ENCODE peak calls at places on chromosomes 4 and X, in six cellular contexts. One of them, this sample, is unnamed.

GRCh38 chr4:86019362-86019761 is 340.5 kb downstream of the MAPK10 start:
- DNase-seq in IMR-90: no peak
- DNase-seq in NCI-H1092 treated with DMSO at 0.1 percent for 48 hours: no peak
- DNase-seq in tibial nerve: no peak
- DNase-seq in AG09309: no peak
- DNase-seq in glutamatergic neuron: no peak
- DNase-seq in this sample: no peak

GRCh38 chrX:133444952-133445831 is 29.9 kb upstream of the GPC4 start:
- DNase-seq in IMR-90: no peak
- DNase-seq in NCI-H1092 treated with DMSO at 0.1 percent for 48 hours: no peak
- DNase-seq in tibial nerve: no peak
- DNase-seq in AG09309: no peak
- DNase-seq in glutamatergic neuron: no peak
- DNase-seq in this sample: peak

GRCh38 chr4:189124149-189124758 is 816.4 kb upstream of the FRG1 start:
- DNase-seq in IMR-90: peak
- DNase-seq in NCI-H1092 treated with DMSO at 0.1 percent for 48 hours: peak
- DNase-seq in tibial nerve: no peak
- DNase-seq in AG09309: peak
- DNase-seq in glutamatergic neuron: peak
- DNase-seq in this sample: no peak

GRCh38 chr4:121256346-121256745 is 92.2 kb upstream of the TNIP3 start:
- DNase-seq in IMR-90: peak
- DNase-seq in NCI-H1092 treated with DMSO at 0.1 percent for 48 hours: no peak
- DNase-seq in tibial nerve: no peak
- DNase-seq in AG09309: peak
- DNase-seq in glutamatergic neuron: no peak
- DNase-seq in this sample: peak

GRCh38 chrX:17052210-17052609 is 105.8 kb downstream of the REPS2 start:
- DNase-seq in IMR-90: no peak
- DNase-seq in NCI-H1092 treated with DMSO at 0.1 percent for 48 hours: no peak
- DNase-seq in tibial nerve: no peak
- DNase-seq in AG09309: no peak
- DNase-seq in glutamatergic neuron: no peak
- DNase-seq in this sample: no peak

GRCh38 chrX:11472879-11473278 is 179.7 kb downstream of the AMELX start:
- DNase-seq in IMR-90: no peak
- DNase-seq in NCI-H1092 treated with DMSO at 0.1 percent for 48 hours: no peak
- DNase-seq in tibial nerve: no peak
- DNase-seq in AG09309: no peak
- DNase-seq in glutamatergic neuron: no peak
- DNase-seq in this sample: no peak

GRCh38 chr4:124025423-124025822 is 628.8 kb downstream of the SPRY1 start:
- DNase-seq in IMR-90: no peak
- DNase-seq in NCI-H1092 treated with DMSO at 0.1 percent for 48 hours: peak
- DNase-seq in tibial nerve: no peak
- DNase-seq in AG09309: no peak
- DNase-seq in glutamatergic neuron: no peak
- DNase-seq in this sample: no peak

GRCh38 chr4:140153744-140154571 is at the start of gene MAML3:
- DNase-seq in IMR-90: peak
- DNase-seq in NCI-H1092 treated with DMSO at 0.1 percent for 48 hours: peak
- DNase-seq in tibial nerve: peak
- DNase-seq in AG09309: peak
- DNase-seq in glutamatergic neuron: peak
- DNase-seq in this sample: peak

GRCh38 chr4:168694669-168695068 is 197.8 kb downstream of the PALLD start:
- DNase-seq in IMR-90: peak
- DNase-seq in NCI-H1092 treated with DMSO at 0.1 percent for 48 hours: no peak
- DNase-seq in tibial nerve: no peak
- DNase-seq in AG09309: no peak
- DNase-seq in glutamatergic neuron: no peak
- DNase-seq in this sample: no peak

GRCh38 chr4:139686988-139687387 is 21.4 kb downstream of the MGST2 start:
- DNase-seq in IMR-90: no peak
- DNase-seq in NCI-H1092 treated with DMSO at 0.1 percent for 48 hours: no peak
- DNase-seq in tibial nerve: no peak
- DNase-seq in AG09309: no peak
- DNase-seq in glutamatergic neuron: no peak
- DNase-seq in this sample: no peak

GRCh38 chr4:103012085-103012484 is 7.4 kb downstream of the SLC9B1 start:
- DNase-seq in IMR-90: peak
- DNase-seq in NCI-H1092 treated with DMSO at 0.1 percent for 48 hours: no peak
- DNase-seq in tibial nerve: no peak
- DNase-seq in AG09309: peak
- DNase-seq in glutamatergic neuron: no peak
- DNase-seq in this sample: no peak

GRCh38 chr4:72606751-72607150 is 37.7 kb upstream of the ADAMTS3 start:
- DNase-seq in IMR-90: no peak
- DNase-seq in NCI-H1092 treated with DMSO at 0.1 percent for 48 hours: no peak
- DNase-seq in tibial nerve: no peak
- DNase-seq in AG09309: no peak
- DNase-seq in glutamatergic neuron: no peak
- DNase-seq in this sample: no peak

GRCh38 chr4:156553659-156554058 is 417.9 kb downstream of the PDGFC start:
- DNase-seq in IMR-90: no peak
- DNase-seq in NCI-H1092 treated with DMSO at 0.1 percent for 48 hours: no peak
- DNase-seq in tibial nerve: no peak
- DNase-seq in AG09309: no peak
- DNase-seq in glutamatergic neuron: no peak
- DNase-seq in this sample: no peak

GRCh38 chr4:109511414-109511813 is 48.6 kb upstream of the MCUB start:
- DNase-seq in IMR-90: no peak
- DNase-seq in NCI-H1092 treated with DMSO at 0.1 percent for 48 hours: no peak
- DNase-seq in tibial nerve: no peak
- DNase-seq in AG09309: no peak
- DNase-seq in glutamatergic neuron: no peak
- DNase-seq in this sample: no peak

GRCh38 chr4:153947124-153947523 is 158.2 kb upstream of the SFRP2 start:
- DNase-seq in IMR-90: no peak
- DNase-seq in NCI-H1092 treated with DMSO at 0.1 percent for 48 hours: no peak
- DNase-seq in tibial nerve: no peak
- DNase-seq in AG09309: no peak
- DNase-seq in glutamatergic neuron: no peak
- DNase-seq in this sample: no peak

GRCh38 chr4:67700119-67700873 is 659 bp downstream of the UBA6 start:
- DNase-seq in IMR-90: peak
- DNase-seq in NCI-H1092 treated with DMSO at 0.1 percent for 48 hours: peak
- DNase-seq in tibial nerve: no peak
- DNase-seq in AG09309: no peak
- DNase-seq in glutamatergic neuron: no peak
- DNase-seq in this sample: no peak

This sample was measured in RCC 7860.